ENCODE peak calls at places on chromosomes 4 and X, in ten cellular contexts. One of them, this sample, is unnamed.

GRCh38 chrX:111040377-111041017 is 55.5 kb upstream of the PAK3 start:
- DNase-seq in PC-3: peak; percentile 72
- DNase-seq in H9: no peak
- DNase-seq in fibroblast of lung: no peak
- DNase-seq in tibial nerve: no peak
- DNase-seq in CD8-positive, alpha-beta T cell: no peak
- DNase-seq in esophagus muscularis mucosa: no peak
- DNase-seq in aorta: no peak
- DNase-seq in OCI-LY7: no peak
- DNase-seq in psoas muscle: no peak
- DNase-seq in this sample: no peak

GRCh38 chrX:38657562-38657961 is 96.2 kb downstream of the TSPAN7 start:
- DNase-seq in PC-3: no peak
- DNase-seq in H9: no peak
- DNase-seq in fibroblast of lung: no peak
- DNase-seq in tibial nerve: no peak
- DNase-seq in CD8-positive, alpha-beta T cell: no peak
- DNase-seq in esophagus muscularis mucosa: no peak
- DNase-seq in aorta: no peak
- DNase-seq in OCI-LY7: no peak
- DNase-seq in psoas muscle: no peak
- DNase-seq in this sample: no peak

GRCh38 chrX:32443841-32444240 is 767.5 kb downstream of the DMD start:
- DNase-seq in PC-3: no peak
- DNase-seq in H9: no peak
- DNase-seq in fibroblast of lung: no peak
- DNase-seq in tibial nerve: no peak
- DNase-seq in CD8-positive, alpha-beta T cell: no peak
- DNase-seq in esophagus muscularis mucosa: no peak
- DNase-seq in aorta: no peak
- DNase-seq in OCI-LY7: peak; percentile 69
- DNase-seq in psoas muscle: no peak
- DNase-seq in this sample: no peak

GRCh38 chr4:156408749-156409148 is 455.1 kb upstream of the CTSO start:
- DNase-seq in PC-3: peak; percentile 24
- DNase-seq in H9: no peak
- DNase-seq in fibroblast of lung: peak; percentile 24
- DNase-seq in tibial nerve: no peak
- DNase-seq in CD8-positive, alpha-beta T cell: no peak
- DNase-seq in esophagus muscularis mucosa: no peak
- DNase-seq in aorta: no peak
- DNase-seq in OCI-LY7: no peak
- DNase-seq in psoas muscle: no peak
- DNase-seq in this sample: no peak

GRCh38 chr4:86092684-86093083 is 267.2 kb downstream of the MAPK10 start:
- DNase-seq in PC-3: peak; percentile 78
- DNase-seq in H9: no peak
- DNase-seq in fibroblast of lung: peak; percentile 73
- DNase-seq in tibial nerve: no peak
- DNase-seq in CD8-positive, alpha-beta T cell: no peak
- DNase-seq in esophagus muscularis mucosa: no peak
- DNase-seq in aorta: no peak
- DNase-seq in OCI-LY7: no peak
- DNase-seq in psoas muscle: no peak
- DNase-seq in this sample: peak; percentile 37

GRCh38 chrX:7086384-7086783 is 61.1 kb upstream of the STS start:
- DNase-seq in PC-3: no peak
- DNase-seq in H9: no peak
- DNase-seq in fibroblast of lung: no peak
- DNase-seq in tibial nerve: no peak
- DNase-seq in CD8-positive, alpha-beta T cell: no peak
- DNase-seq in esophagus muscularis mucosa: no peak
- DNase-seq in aorta: no peak
- DNase-seq in OCI-LY7: no peak
- DNase-seq in psoas muscle: no peak
- DNase-seq in this sample: no peak

GRCh38 chr4:2354127-2354526 is 64.3 kb downstream of the ZFYVE28 start:
- DNase-seq in PC-3: no peak
- DNase-seq in H9: peak; percentile 40
- DNase-seq in fibroblast of lung: peak; percentile 27
- DNase-seq in tibial nerve: no peak
- DNase-seq in CD8-positive, alpha-beta T cell: peak; percentile 35
- DNase-seq in esophagus muscularis mucosa: no peak
- DNase-seq in aorta: no peak
- DNase-seq in OCI-LY7: peak; percentile 36
- DNase-seq in psoas muscle: no peak
- DNase-seq in this sample: no peak

GRCh38 chr4:10160280-10160856 is 43.8 kb upstream of the WDR1 start:
- DNase-seq in PC-3: peak; percentile 5
- DNase-seq in H9: peak; percentile 30
- DNase-seq in fibroblast of lung: peak; percentile 42
- DNase-seq in tibial nerve: no peak
- DNase-seq in CD8-positive, alpha-beta T cell: no peak
- DNase-seq in esophagus muscularis mucosa: no peak
- DNase-seq in aorta: no peak
- DNase-seq in OCI-LY7: no peak
- DNase-seq in psoas muscle: no peak
- DNase-seq in this sample: no peak

GRCh38 chr4:109559625-109559982 is 442 bp upstream of the MCUB start:
- DNase-seq in PC-3: no peak
- DNase-seq in H9: peak; percentile 60
- DNase-seq in fibroblast of lung: peak; percentile 10
- DNase-seq in tibial nerve: peak; percentile 11
- DNase-seq in CD8-positive, alpha-beta T cell: peak; percentile 48
- DNase-seq in esophagus muscularis mucosa: no peak
- DNase-seq in aorta: peak; percentile 57
- DNase-seq in OCI-LY7: peak; percentile 33
- DNase-seq in psoas muscle: peak; percentile 22
- DNase-seq in this sample: no peak

GRCh38 chrX:124493984-124494383 is 147.6 kb downstream of the SH2D1A start:
- DNase-seq in PC-3: no peak
- DNase-seq in H9: no peak
- DNase-seq in fibroblast of lung: no peak
- DNase-seq in tibial nerve: no peak
- DNase-seq in CD8-positive, alpha-beta T cell: no peak
- DNase-seq in esophagus muscularis mucosa: no peak
- DNase-seq in aorta: no peak
- DNase-seq in OCI-LY7: no peak
- DNase-seq in psoas muscle: no peak
- DNase-seq in this sample: no peak

DNA sequence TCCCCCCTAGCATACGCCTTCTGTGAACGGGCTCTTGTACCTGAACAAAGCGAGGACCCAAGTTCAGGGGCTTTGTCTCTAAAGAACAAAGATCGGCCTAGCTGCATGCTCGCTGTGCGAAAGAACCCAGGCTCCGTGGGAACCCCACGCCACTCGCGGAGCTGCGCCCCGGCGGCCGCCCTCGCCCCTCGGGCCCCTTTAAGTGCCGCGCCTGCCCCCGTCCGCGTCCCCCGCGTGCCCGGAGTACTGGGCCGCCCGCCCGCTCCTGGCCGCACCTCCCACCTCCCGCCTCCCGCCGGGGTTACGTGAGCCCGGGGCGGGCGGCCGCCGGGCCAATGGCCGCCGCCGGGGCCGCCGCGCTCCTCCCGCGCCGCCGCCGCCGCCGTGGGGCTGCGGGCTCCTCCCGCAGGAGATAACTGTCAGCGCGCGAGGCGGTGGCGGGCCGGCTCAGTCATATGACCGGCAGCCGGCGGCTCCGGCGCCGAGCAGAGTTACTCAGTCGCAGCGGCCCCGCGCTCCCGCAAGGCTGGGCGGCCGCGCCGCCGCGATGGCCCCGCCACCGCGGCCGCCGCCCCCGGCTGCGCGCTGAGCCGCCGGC is at the start of gene FNIP2:
- DNase-seq in PC-3: peak; percentile 64
- DNase-seq in H9: peak; percentile 78
- DNase-seq in fibroblast of lung: peak; percentile 70
- DNase-seq in tibial nerve: peak; percentile 61
- DNase-seq in CD8-positive, alpha-beta T cell: peak; percentile 66
- DNase-seq in esophagus muscularis mucosa: peak; percentile 93
- DNase-seq in aorta: peak; percentile 85
- DNase-seq in OCI-LY7: peak; percentile 15
- DNase-seq in psoas muscle: peak; percentile 84
- DNase-seq in this sample: no peak
- H3K27ac ChIP-seq in PC-3: peak within 1 kb of the TSS; percentile 10
- H3K27ac ChIP-seq in H9: no peak within 1 kb of the TSS
- H3K27ac ChIP-seq in fibroblast of lung: peak within 1 kb of the TSS; percentile 81
- H3K27ac ChIP-seq in tibial nerve: peak within 1 kb of the TSS; percentile 94
- H3K27ac ChIP-seq in CD8-positive, alpha-beta T cell: peak within 1 kb of the TSS; percentile 56
- H3K27ac ChIP-seq in esophagus muscularis mucosa: peak within 1 kb of the TSS; percentile 90
- H3K27ac ChIP-seq in aorta: peak within 1 kb of the TSS; percentile 91
- H3K27ac ChIP-seq in OCI-LY7: no peak within 1 kb of the TSS
- H3K27ac ChIP-seq in psoas muscle: peak within 1 kb of the TSS; percentile 96
- H3K27ac ChIP-seq in this sample: peak within 1 kb of the TSS; percentile 50

GRCh38 chr4:18664051-18664450 is 642.5 kb upstream of the LCORL start:
- DNase-seq in PC-3: no peak
- DNase-seq in H9: no peak
- DNase-seq in fibroblast of lung: no peak
- DNase-seq in tibial nerve: no peak
- DNase-seq in CD8-positive, alpha-beta T cell: no peak
- DNase-seq in esophagus muscularis mucosa: no peak
- DNase-seq in aorta: no peak
- DNase-seq in OCI-LY7: no peak
- DNase-seq in psoas muscle: no peak
- DNase-seq in this sample: no peak
- H3K27ac ChIP-seq in PC-3: no peak overlapping the region
- H3K27ac ChIP-seq in H9: no peak overlapping the region
- H3K27ac ChIP-seq in fibroblast of lung: no peak overlapping the region
- H3K27ac ChIP-seq in tibial nerve: no peak overlapping the region
- H3K27ac ChIP-seq in CD8-positive, alpha-beta T cell: no peak overlapping the region
- H3K27ac ChIP-seq in esophagus muscularis mucosa: no peak overlapping the region
- H3K27ac ChIP-seq in aorta: no peak overlapping the region
- H3K27ac ChIP-seq in OCI-LY7: no peak overlapping the region
- H3K27ac ChIP-seq in psoas muscle: no peak overlapping the region
- H3K27ac ChIP-seq in this sample: no peak overlapping the region

GRCh38 chr4:169103966-169104412 is 93.9 kb upstream of the CBR4 start:
- DNase-seq in PC-3: peak; percentile 95
- DNase-seq in H9: peak; percentile 77
- DNase-seq in fibroblast of lung: no peak
- DNase-seq in tibial nerve: no peak
- DNase-seq in CD8-positive, alpha-beta T cell: no peak
- DNase-seq in esophagus muscularis mucosa: no peak
- DNase-seq in aorta: no peak
- DNase-seq in OCI-LY7: no peak
- DNase-seq in psoas muscle: no peak
- DNase-seq in this sample: no peak
- H3K27ac ChIP-seq in PC-3: peak overlapping the region; percentile 21
- H3K27ac ChIP-seq in H9: peak overlapping the region; percentile 55
- H3K27ac ChIP-seq in fibroblast of lung: no peak overlapping the region
- H3K27ac ChIP-seq in tibial nerve: no peak overlapping the region
- H3K27ac ChIP-seq in CD8-positive, alpha-beta T cell: no peak overlapping the region
- H3K27ac ChIP-seq in esophagus muscularis mucosa: no peak overlapping the region
- H3K27ac ChIP-seq in aorta: peak overlapping the region; percentile 50
- H3K27ac ChIP-seq in OCI-LY7: no peak overlapping the region
- H3K27ac ChIP-seq in psoas muscle: no peak overlapping the region
- H3K27ac ChIP-seq in this sample: no peak overlapping the region

GRCh38 chr4:81891005-81891795 is 419.5 kb upstream of the RASGEF1B start:
- DNase-seq in PC-3: no peak
- DNase-seq in H9: no peak
- DNase-seq in fibroblast of lung: no peak
- DNase-seq in tibial nerve: no peak
- DNase-seq in CD8-positive, alpha-beta T cell: no peak
- DNase-seq in esophagus muscularis mucosa: no peak
- DNase-seq in aorta: no peak
- DNase-seq in OCI-LY7: no peak
- DNase-seq in psoas muscle: no peak
- DNase-seq in this sample: no peak
- H3K27ac ChIP-seq in PC-3: no peak overlapping the region
- H3K27ac ChIP-seq in H9: no peak overlapping the region
- H3K27ac ChIP-seq in fibroblast of lung: no peak overlapping the region
- H3K27ac ChIP-seq in tibial nerve: no peak overlapping the region
- H3K27ac ChIP-seq in CD8-positive, alpha-beta T cell: no peak overlapping the region
- H3K27ac ChIP-seq in esophagus muscularis mucosa: no peak overlapping the region
- H3K27ac ChIP-seq in aorta: no peak overlapping the region
- H3K27ac ChIP-seq in OCI-LY7: no peak overlapping the region
- H3K27ac ChIP-seq in psoas muscle: no peak overlapping the region
- H3K27ac ChIP-seq in this sample: no peak overlapping the region

GRCh38 chr4:25844957-25845712 is 17.7 kb downstream of the SEL1L3 start:
- DNase-seq in PC-3: no peak
- DNase-seq in H9: no peak
- DNase-seq in fibroblast of lung: no peak
- DNase-seq in tibial nerve: no peak
- DNase-seq in CD8-positive, alpha-beta T cell: no peak
- DNase-seq in esophagus muscularis mucosa: no peak
- DNase-seq in aorta: no peak
- DNase-seq in OCI-LY7: no peak
- DNase-seq in psoas muscle: no peak
- DNase-seq in this sample: no peak

GRCh38 chr4:25847329-25847728 is 15.5 kb downstream of the SEL1L3 start:
- DNase-seq in PC-3: no peak
- DNase-seq in H9: no peak
- DNase-seq in fibroblast of lung: no peak
- DNase-seq in tibial nerve: no peak
- DNase-seq in CD8-positive, alpha-beta T cell: no peak
- DNase-seq in esophagus muscularis mucosa: no peak
- DNase-seq in aorta: no peak
- DNase-seq in OCI-LY7: no peak
- DNase-seq in psoas muscle: no peak
- DNase-seq in this sample: no peak

GRCh38 chr4:25845841-25846653 is 16.7 kb downstream of the SEL1L3 start:
- DNase-seq in PC-3: no peak
- DNase-seq in H9: no peak
- DNase-seq in fibroblast of lung: no peak
- DNase-seq in tibial nerve: no peak
- DNase-seq in CD8-positive, alpha-beta T cell: no peak
- DNase-seq in esophagus muscularis mucosa: no peak
- DNase-seq in aorta: no peak
- DNase-seq in OCI-LY7: no peak
- DNase-seq in psoas muscle: no peak
- DNase-seq in this sample: no peak

GRCh38 chr4:25842229-25842840 is 20.5 kb downstream of the SEL1L3 start:
- DNase-seq in PC-3: no peak
- DNase-seq in H9: no peak
- DNase-seq in fibroblast of lung: no peak
- DNase-seq in tibial nerve: no peak
- DNase-seq in CD8-positive, alpha-beta T cell: peak; percentile 60
- DNase-seq in esophagus muscularis mucosa: no peak
- DNase-seq in aorta: no peak
- DNase-seq in OCI-LY7: peak; percentile 72
- DNase-seq in psoas muscle: no peak
- DNase-seq in this sample: no peak

GRCh38 chr4:25843340-25844097 is 19.3 kb downstream of the SEL1L3 start:
- DNase-seq in PC-3: peak; percentile 53
- DNase-seq in H9: no peak
- DNase-seq in fibroblast of lung: no peak
- DNase-seq in tibial nerve: no peak
- DNase-seq in CD8-positive, alpha-beta T cell: no peak
- DNase-seq in esophagus muscularis mucosa: no peak
- DNase-seq in aorta: no peak
- DNase-seq in OCI-LY7: no peak
- DNase-seq in psoas muscle: no peak
- DNase-seq in this sample: no peak
- H3K27ac ChIP-seq in PC-3: no peak overlapping the region
- H3K27ac ChIP-seq in H9: no peak overlapping the region
- H3K27ac ChIP-seq in fibroblast of lung: no peak overlapping the region
- H3K27ac ChIP-seq in tibial nerve: no peak overlapping the region
- H3K27ac ChIP-seq in CD8-positive, alpha-beta T cell: no peak overlapping the region
- H3K27ac ChIP-seq in esophagus muscularis mucosa: no peak overlapping the region
- H3K27ac ChIP-seq in aorta: no peak overlapping the region
- H3K27ac ChIP-seq in OCI-LY7: no peak overlapping the region
- H3K27ac ChIP-seq in psoas muscle: no peak overlapping the region
- H3K27ac ChIP-seq in this sample: no peak overlapping the region

GRCh38 chr4:158159054-158159717 is 13.6 kb downstream of the GASK1B start:
- DNase-seq in PC-3: peak; percentile 12
- DNase-seq in H9: no peak
- DNase-seq in fibroblast of lung: peak; percentile 12
- DNase-seq in tibial nerve: no peak
- DNase-seq in CD8-positive, alpha-beta T cell: no peak
- DNase-seq in esophagus muscularis mucosa: no peak
- DNase-seq in aorta: no peak
- DNase-seq in OCI-LY7: no peak
- DNase-seq in psoas muscle: no peak
- DNase-seq in this sample: peak; percentile 80
- H3K27ac ChIP-seq in PC-3: no peak overlapping the region
- H3K27ac ChIP-seq in H9: no peak overlapping the region
- H3K27ac ChIP-seq in fibroblast of lung: no peak overlapping the region
- H3K27ac ChIP-seq in tibial nerve: peak overlapping the region; percentile 89
- H3K27ac ChIP-seq in CD8-positive, alpha-beta T cell: no peak overlapping the region
- H3K27ac ChIP-seq in esophagus muscularis mucosa: no peak overlapping the region
- H3K27ac ChIP-seq in aorta: no peak overlapping the region
- H3K27ac ChIP-seq in OCI-LY7: no peak overlapping the region
- H3K27ac ChIP-seq in psoas muscle: no peak overlapping the region
- H3K27ac ChIP-seq in this sample: peak overlapping the region; percentile 54